ENCODE peak calls at places on chromosomes 5 and 9, in four cellular contexts. One of them, this sample, is unnamed.
A peak's percentile ranks its signal among the peaks of the same experiment; 100 is the strongest.

GRCh38 chr5:144205141-144205551 is 34.5 kb downstream of the KCTD16 start:
- DNase-seq in K562: no peak
- DNase-seq in A549: no peak
- DNase-seq in H1: no peak
- DNase-seq in this sample: no peak

GRCh38 chr9:136775191-136775590 is 10.9 kb upstream of the LCN15 start:
- DNase-seq in H1: no peak
- DNase-seq in K562: no peak
- DNase-seq in A549: no peak
- DNase-seq in this sample: no peak

GRCh38 chr5:138054863-138055558 is 22.1 kb upstream of the FAM13B start:
- DNase-seq in A549: no peak
- DNase-seq in H1: no peak
- DNase-seq in K562: peak; percentile 24
- DNase-seq in this sample: peak; percentile 22

GRCh38 chr5:178384815-178385471 is 152.3 kb upstream of the PHYKPL start:
- DNase-seq in A549: no peak
- DNase-seq in H1: no peak
- DNase-seq in K562: no peak
- DNase-seq in this sample: no peak

GRCh38 chr5:158100373-158100902 is 241.5 kb upstream of the CLINT1 start:
- DNase-seq in A549: no peak
- DNase-seq in H1: no peak
- DNase-seq in K562: no peak
- DNase-seq in this sample: no peak

GRCh38 chr5:139969318-139969717 is 73.8 kb downstream of the NRG2 start:
- DNase-seq in H1: no peak
- DNase-seq in K562: no peak
- DNase-seq in A549: no peak
- DNase-seq in this sample: no peak

GRCh38 chr9:3401556-3401955 is 124.2 kb downstream of the RFX3 start:
- DNase-seq in A549: no peak
- DNase-seq in K562: no peak
- DNase-seq in H1: no peak
- DNase-seq in this sample: no peak

GRCh38 chr5:10578292-10578663 is 14.4 kb downstream of the ANKRD33B start:
- DNase-seq in A549: no peak
- DNase-seq in H1: no peak
- DNase-seq in K562: no peak
- DNase-seq in this sample: no peak

GRCh38 chr9:124030969-124031451 is 19.4 kb downstream of the LHX2 start:
- DNase-seq in K562: no peak
- DNase-seq in A549: no peak
- DNase-seq in H1: no peak
- DNase-seq in this sample: no peak

GRCh38 chr9:129550199-129550839 is 70.6 kb downstream of the C9orf50 start:
- DNase-seq in A549: peak; percentile 28
- DNase-seq in H1: no peak
- DNase-seq in K562: no peak
- DNase-seq in this sample: no peak

GRCh38 chr9:78017294-78017693 is 14.3 kb downstream of the GNAQ start:
- DNase-seq in K562: no peak
- DNase-seq in H1: no peak
- DNase-seq in A549: no peak
- DNase-seq in this sample: no peak

GRCh38 chr9:78014776-78015175 is 16.8 kb downstream of the GNAQ start:
- DNase-seq in A549: no peak
- DNase-seq in K562: no peak
- DNase-seq in H1: no peak
- DNase-seq in this sample: no peak

GRCh38 chr9:78015242-78015641 is 16.4 kb downstream of the GNAQ start:
- DNase-seq in H1: no peak
- DNase-seq in K562: no peak
- DNase-seq in A549: no peak
- DNase-seq in this sample: no peak

GRCh38 chr9:78011037-78011436 is 20.6 kb downstream of the GNAQ start:
- DNase-seq in A549: no peak
- DNase-seq in K562: no peak
- DNase-seq in H1: no peak
- DNase-seq in this sample: no peak

DNA sequence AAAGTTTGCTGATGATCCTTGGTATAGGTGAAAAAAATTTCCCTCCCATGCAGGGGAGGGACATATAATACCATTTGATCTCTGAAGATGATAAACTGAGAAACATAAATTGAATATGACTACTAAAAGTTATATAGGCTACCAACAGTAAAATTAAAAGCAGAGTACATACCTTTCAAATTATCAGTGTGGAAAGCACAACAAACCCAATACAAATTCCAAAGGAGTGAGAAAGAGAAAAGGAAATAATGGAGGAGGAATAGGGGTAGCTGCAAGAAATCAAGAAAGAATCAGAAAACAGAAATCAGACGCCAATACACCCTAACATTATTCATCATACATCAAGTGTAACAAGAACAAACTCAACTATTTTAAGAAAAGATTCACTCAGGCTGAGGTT is 17.7 kb downstream of the GNAQ start:
- DNase-seq in K562: no peak
- DNase-seq in A549: no peak
- DNase-seq in H1: no peak
- DNase-seq in this sample: no peak
- TF ChIP-seq PHF8 in K562: no peak
- TF ChIP-seq PHF8 in A549: no peak
- TF ChIP-seq PHF8 in H1: no peak
- TF ChIP-seq PHF8 in this sample: no peak

GRCh38 chr5:136768457-136768856 is 403.1 kb upstream of the TRPC7 start:
- DNase-seq in A549: no peak
- DNase-seq in K562: no peak
- DNase-seq in H1: no peak
- DNase-seq in this sample: no peak

GRCh38 chr5:136769093-136769492 is 403.7 kb upstream of the TRPC7 start:
- DNase-seq in K562: no peak
- DNase-seq in A549: no peak
- DNase-seq in H1: no peak
- DNase-seq in this sample: no peak

GRCh38 chr5:136769900-136770684 is 404.7 kb upstream of the TRPC7 start:
- DNase-seq in K562: peak; percentile 80
- DNase-seq in H1: peak; percentile 53
- DNase-seq in A549: peak; percentile 75
- DNase-seq in this sample: peak; percentile 48

GRCh38 chr5:136763548-136763947 is 398.2 kb upstream of the TRPC7 start:
- DNase-seq in H1: no peak
- DNase-seq in A549: no peak
- DNase-seq in K562: no peak
- DNase-seq in this sample: no peak

DNA sequence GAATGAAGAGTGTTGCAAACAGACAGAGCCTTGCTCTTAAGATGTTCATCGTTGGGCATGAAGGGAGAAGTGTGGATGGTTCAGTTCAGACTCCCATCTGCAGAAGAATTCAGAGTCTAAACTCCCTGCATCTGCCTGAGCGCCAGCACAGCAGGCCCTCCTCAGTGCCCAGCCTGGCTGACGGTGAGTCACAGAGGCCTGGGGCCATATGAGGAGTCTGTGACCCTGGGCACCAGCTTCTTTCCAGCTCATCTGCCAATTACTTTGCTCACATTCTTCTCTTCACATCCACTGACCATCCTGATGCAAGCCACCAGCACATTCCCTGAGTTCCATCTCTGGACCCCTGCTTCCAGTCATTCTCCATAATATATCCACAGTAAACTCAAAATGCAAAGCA is 401.1 kb upstream of the TRPC7 start:
- DNase-seq in K562: no peak
- DNase-seq in A549: no peak
- DNase-seq in H1: no peak
- DNase-seq in this sample: no peak
- TF ChIP-seq PHF8 in K562: no peak
- TF ChIP-seq PHF8 in A549: no peak
- TF ChIP-seq PHF8 in H1: no peak
- TF ChIP-seq PHF8 in this sample: no peak

GRCh38 chr9:92071634-92072033 is 43.6 kb downstream of the SPTLC1 start:
- DNase-seq in K562: no peak
- DNase-seq in H1: no peak
- DNase-seq in A549: no peak
- DNase-seq in this sample: no peak
- TF ChIP-seq PHF8 in K562: no peak
- TF ChIP-seq PHF8 in H1: no peak
- TF ChIP-seq PHF8 in A549: no peak
- TF ChIP-seq PHF8 in this sample: no peak

DNA sequence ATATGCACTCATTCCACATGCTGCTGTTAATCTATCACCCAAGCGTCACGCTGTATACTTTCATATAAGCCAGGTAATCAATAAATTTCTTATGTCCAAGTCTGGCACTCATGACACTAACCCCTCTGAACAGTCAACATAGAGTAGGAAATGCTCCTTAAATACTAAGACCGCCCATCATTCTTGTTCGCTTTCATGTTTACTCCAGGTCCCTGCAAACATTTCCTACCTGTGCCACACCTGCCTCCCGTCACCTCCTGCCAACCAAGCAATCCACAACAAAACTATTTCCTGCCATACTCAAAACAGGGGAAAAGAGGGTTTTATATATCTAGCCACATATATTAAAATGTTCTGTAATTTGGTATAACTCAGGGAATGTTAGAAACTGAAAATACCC is 39.0 kb downstream of the ZFR start:
- DNase-seq in H1: no peak
- DNase-seq in K562: no peak
- DNase-seq in A549: no peak
- DNase-seq in this sample: no peak
- TF ChIP-seq PHF8 in H1: no peak
- TF ChIP-seq PHF8 in K562: no peak
- TF ChIP-seq PHF8 in A549: no peak
- TF ChIP-seq PHF8 in this sample: no peak

This sample was measured in HepG2.